ENCODE peak calls at places on chromosomes 6 and 20, in four cellular contexts. Z, L, E and I are unnamed samples.

GRCh38 chr20:58810116-58810878 is 40.4 kb downstream of the GNAS-AS1 start:
- DNase-seq in Z (peak; percentile 4), L (no peak), E (no peak), I (no peak)

GRCh38 chr6:135146160-135146920 is 34.8 kb upstream of the MYB start:
- DNase-seq in Z (peak; percentile 80), L (no peak), E (peak; percentile 12), I (no peak)

GRCh38 chr20:33857722-33858563 is 46.8 kb downstream of the CHMP4B start:
- DNase-seq in E (no peak), L (no peak), Z (no peak), I (no peak)

GRCh38 chr20:46084805-46085792 is 4.7 kb downstream of the NCOA5 start:
- DNase-seq in L (no peak), E (peak; percentile 30), Z (peak; percentile 42), I (no peak)

GRCh38 chr6:30411515-30412207 is 66.7 kb downstream of the RPP21 start:
- DNase-seq in E (peak; percentile 83), Z (peak; percentile 36), L (peak; percentile 51), I (peak; percentile 88)

GRCh38 chr6:166749666-166750065 is 122.6 kb upstream of the RPS6KA2 start:
- DNase-seq in E (no peak), L (no peak), Z (no peak), I (no peak)

GRCh38 chr6:69763763-69764162 is 33.0 kb downstream of the LMBRD1 start:
- DNase-seq in E (no peak), L (no peak), Z (no peak), I (no peak)

GRCh38 chr6:154447929-154448328 is 62.6 kb downstream of the CNKSR3 start:
- DNase-seq in L (no peak), Z (peak; percentile 55), E (no peak), I (no peak)

GRCh38 chr20:63284083-63284440 is 8.9 kb upstream of the COL20A1 start:
- DNase-seq in L (no peak), E (no peak), Z (no peak), I (no peak)

GRCh38 chr20:63286781-63287696 is 5.9 kb upstream of the COL20A1 start:
- DNase-seq in Z (no peak), L (no peak), E (no peak), I (no peak)

GRCh38 chr20:63284544-63284949 is 8.4 kb upstream of the COL20A1 start:
- DNase-seq in Z (no peak), E (no peak), L (no peak), I (no peak)

GRCh38 chr20:63284981-63285524 is 7.9 kb upstream of the COL20A1 start:
- DNase-seq in L (no peak), Z (no peak), E (no peak), I (no peak)

GRCh38 chr20:63285636-63286615 is 7.1 kb upstream of the COL20A1 start:
- DNase-seq in L (no peak), E (no peak), Z (no peak), I (no peak)
- H3K56ac ChIP-seq in L (no peak overlapping the region), E (no peak overlapping the region), Z (no peak overlapping the region), I (no peak overlapping the region)

DNA sequence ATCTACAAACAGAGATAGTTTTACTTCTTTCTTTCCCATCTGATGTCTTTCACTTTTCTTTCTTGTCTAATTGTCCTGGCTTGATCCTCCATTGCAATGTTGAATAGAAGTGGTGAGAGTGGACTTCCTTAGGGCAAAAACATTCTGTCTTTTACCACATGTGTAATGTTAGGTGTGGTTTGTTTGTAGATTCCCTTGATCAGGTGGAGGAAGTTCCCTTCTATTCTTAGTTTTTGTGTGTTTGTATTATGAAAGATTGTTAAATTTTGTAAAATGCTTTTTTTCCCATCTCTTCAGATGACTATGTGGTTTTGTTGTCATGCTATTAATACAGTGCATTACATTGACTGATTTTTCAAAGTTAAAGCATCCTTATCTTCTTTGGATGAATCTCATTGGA is 41.6 kb upstream of the DUSP22 start:
- DNase-seq in Z (no peak), E (no peak), L (no peak), I (no peak)
- H3K56ac ChIP-seq in Z (no peak overlapping the region), E (no peak overlapping the region), L (no peak overlapping the region), I (no peak overlapping the region)

GRCh38 chr6:1789092-1789491 is 179.4 kb downstream of the FOXC1 start:
- DNase-seq in L (no peak), Z (peak; percentile 65), E (no peak), I (no peak)
- H3K56ac ChIP-seq in L (no peak overlapping the region), Z (no peak overlapping the region), E (no peak overlapping the region), I (no peak overlapping the region)

GRCh38 chr20:8223096-8223870 is 91.2 kb downstream of the PLCB1 start:
- DNase-seq in E (no peak), Z (peak; percentile 94), L (no peak), I (no peak)
- H3K56ac ChIP-seq in E (no peak overlapping the region), Z (peak overlapping the region; percentile 91), L (no peak overlapping the region), I (no peak overlapping the region)